ENCODE peak calls at places on chromosomes 4 and X, in six cellular contexts. One of them, this sample, is unnamed.

GRCh38 chrX:16464369-16464768 is 185.6 kb upstream of the S100G start:
- DNase-seq in HCT116: no peak
- DNase-seq in fibroblast of lung: no peak
- DNase-seq in K562: no peak
- DNase-seq in PC-3: no peak
- DNase-seq in mammary epithelial cell: no peak
- DNase-seq in this sample: no peak

GRCh38 chrX:49838374-49838773 is 9.3 kb downstream of the PAGE4 start:
- DNase-seq in HCT116: peak
- DNase-seq in fibroblast of lung: peak
- DNase-seq in K562: peak
- DNase-seq in PC-3: peak
- DNase-seq in mammary epithelial cell: peak
- DNase-seq in this sample: peak

GRCh38 chr4:154807042-154807630 is 26.1 kb downstream of the RBM46 start:
- DNase-seq in HCT116: peak
- DNase-seq in fibroblast of lung: peak
- DNase-seq in K562: peak
- DNase-seq in PC-3: peak
- DNase-seq in mammary epithelial cell: peak
- DNase-seq in this sample: peak

GRCh38 chr4:91497892-91498291 is 805.9 kb upstream of the GRID2 start:
- DNase-seq in HCT116: no peak
- DNase-seq in fibroblast of lung: no peak
- DNase-seq in K562: no peak
- DNase-seq in PC-3: no peak
- DNase-seq in mammary epithelial cell: no peak
- DNase-seq in this sample: no peak

GRCh38 chrX:75781618-75782017 is 3.4 kb downstream of the MAGEE2 start:
- DNase-seq in HCT116: no peak
- DNase-seq in fibroblast of lung: no peak
- DNase-seq in K562: no peak
- DNase-seq in PC-3: no peak
- DNase-seq in mammary epithelial cell: no peak
- DNase-seq in this sample: peak

GRCh38 chrX:105564536-105564935 is 257.8 kb upstream of the NRK start:
- DNase-seq in HCT116: no peak
- DNase-seq in fibroblast of lung: peak
- DNase-seq in K562: no peak
- DNase-seq in PC-3: peak
- DNase-seq in mammary epithelial cell: peak
- DNase-seq in this sample: no peak

GRCh38 chrX:72062890-72063289 is 68.8 kb downstream of the RTL5 start:
- DNase-seq in HCT116: no peak
- DNase-seq in fibroblast of lung: no peak
- DNase-seq in K562: no peak
- DNase-seq in PC-3: no peak
- DNase-seq in mammary epithelial cell: no peak
- DNase-seq in this sample: no peak

GRCh38 chr4:187565416-187565815 is 430.2 kb upstream of the ZFP42 start:
- DNase-seq in HCT116: no peak
- DNase-seq in fibroblast of lung: no peak
- DNase-seq in K562: no peak
- DNase-seq in PC-3: no peak
- DNase-seq in mammary epithelial cell: no peak
- DNase-seq in this sample: peak

GRCh38 chr4:19711871-19712270 is 539.8 kb upstream of the SLIT2 start:
- DNase-seq in HCT116: no peak
- DNase-seq in fibroblast of lung: peak
- DNase-seq in K562: no peak
- DNase-seq in PC-3: peak
- DNase-seq in mammary epithelial cell: peak
- DNase-seq in this sample: no peak

GRCh38 chr4:180635276-180635675 is 1607.9 kb upstream of the TENM3 start:
- DNase-seq in HCT116: no peak
- DNase-seq in fibroblast of lung: peak
- DNase-seq in K562: no peak
- DNase-seq in PC-3: no peak
- DNase-seq in mammary epithelial cell: peak
- DNase-seq in this sample: peak

GRCh38 chr4:134388351-134388750 is 186.8 kb upstream of the PABPC4L start:
- DNase-seq in HCT116: no peak
- DNase-seq in fibroblast of lung: no peak
- DNase-seq in K562: no peak
- DNase-seq in PC-3: no peak
- DNase-seq in mammary epithelial cell: no peak
- DNase-seq in this sample: peak

GRCh38 chr4:76213415-76214268 is at the start of gene SCARB2:
- DNase-seq in HCT116: peak
- DNase-seq in fibroblast of lung: peak
- DNase-seq in K562: peak
- DNase-seq in PC-3: peak
- DNase-seq in mammary epithelial cell: peak
- DNase-seq in this sample: peak

GRCh38 chrX:148517191-148517590 is 16.8 kb downstream of the AFF2 start:
- DNase-seq in HCT116: no peak
- DNase-seq in fibroblast of lung: peak
- DNase-seq in K562: no peak
- DNase-seq in PC-3: no peak
- DNase-seq in mammary epithelial cell: peak
- DNase-seq in this sample: no peak

GRCh38 chr4:90536408-90536807 is 409.2 kb downstream of the CCSER1 start:
- DNase-seq in HCT116: no peak
- DNase-seq in fibroblast of lung: no peak
- DNase-seq in K562: no peak
- DNase-seq in PC-3: no peak
- DNase-seq in mammary epithelial cell: no peak
- DNase-seq in this sample: no peak

GRCh38 chr4:114734581-114734980 is 136.0 kb downstream of the UGT8 start:
- DNase-seq in HCT116: no peak
- DNase-seq in fibroblast of lung: peak
- DNase-seq in K562: no peak
- DNase-seq in PC-3: no peak
- DNase-seq in mammary epithelial cell: no peak
- DNase-seq in this sample: no peak

GRCh38 chr4:92305148-92305877 is 1.5 kb downstream of the GRID2 start:
- DNase-seq in HCT116: peak
- DNase-seq in fibroblast of lung: peak
- DNase-seq in K562: no peak
- DNase-seq in PC-3: peak
- DNase-seq in mammary epithelial cell: peak
- DNase-seq in this sample: peak

GRCh38 chrX:13220916-13221315 is 98.9 kb downstream of the ATXN3L start:
- DNase-seq in HCT116: no peak
- DNase-seq in fibroblast of lung: peak
- DNase-seq in K562: no peak
- DNase-seq in PC-3: peak
- DNase-seq in mammary epithelial cell: peak
- DNase-seq in this sample: no peak

GRCh38 chr4:89308161-89308500 is 531 bp upstream of the GPRIN3 start:
- DNase-seq in HCT116: no peak
- DNase-seq in fibroblast of lung: peak
- DNase-seq in K562: no peak
- DNase-seq in PC-3: no peak
- DNase-seq in mammary epithelial cell: no peak
- DNase-seq in this sample: no peak
- TF ChIP-seq EZH2 in HCT116: no peak
- TF ChIP-seq EZH2 in fibroblast of lung: no peak
- TF ChIP-seq EZH2 in K562: no peak
- TF ChIP-seq EZH2 in PC-3: no peak
- TF ChIP-seq EZH2 in mammary epithelial cell: no peak
- TF ChIP-seq EZH2 in this sample: no peak

GRCh38 chrX:25013593-25014365 is 2.0 kb downstream of the ARX start:
- DNase-seq in HCT116: no peak
- DNase-seq in fibroblast of lung: no peak
- DNase-seq in K562: peak
- DNase-seq in PC-3: no peak
- DNase-seq in mammary epithelial cell: no peak
- DNase-seq in this sample: peak

GRCh38 chrX:25012433-25012735 is 3.4 kb downstream of the ARX start:
- DNase-seq in HCT116: no peak
- DNase-seq in fibroblast of lung: no peak
- DNase-seq in K562: no peak
- DNase-seq in PC-3: no peak
- DNase-seq in mammary epithelial cell: no peak
- DNase-seq in this sample: peak

GRCh38 chrX:25011589-25012432 is 4.0 kb downstream of the ARX start:
- DNase-seq in HCT116: no peak
- DNase-seq in fibroblast of lung: no peak
- DNase-seq in K562: no peak
- DNase-seq in PC-3: no peak
- DNase-seq in mammary epithelial cell: no peak
- DNase-seq in this sample: peak

GRCh38 chrX:25014366-25014838 is 1.4 kb downstream of the ARX start:
- DNase-seq in HCT116: no peak
- DNase-seq in fibroblast of lung: no peak
- DNase-seq in K562: no peak
- DNase-seq in PC-3: no peak
- DNase-seq in mammary epithelial cell: no peak
- DNase-seq in this sample: peak

GRCh38 chrX:25012793-25013592 is 2.8 kb downstream of the ARX start:
- DNase-seq in HCT116: no peak
- DNase-seq in fibroblast of lung: no peak
- DNase-seq in K562: peak
- DNase-seq in PC-3: no peak
- DNase-seq in mammary epithelial cell: no peak
- DNase-seq in this sample: peak
- TF ChIP-seq EZH2 in HCT116: no peak
- TF ChIP-seq EZH2 in fibroblast of lung: peak
- TF ChIP-seq EZH2 in K562: no peak
- TF ChIP-seq EZH2 in PC-3: no peak
- TF ChIP-seq EZH2 in mammary epithelial cell: peak
- TF ChIP-seq EZH2 in this sample: no peak

GRCh38 chr4:56656346-56656643 is 24.8 kb downstream of the HOPX start:
- DNase-seq in HCT116: no peak
- DNase-seq in fibroblast of lung: no peak
- DNase-seq in K562: no peak
- DNase-seq in PC-3: no peak
- DNase-seq in mammary epithelial cell: no peak
- DNase-seq in this sample: peak

GRCh38 chr4:56653461-56654237 is 27.4 kb downstream of the HOPX start:
- DNase-seq in HCT116: no peak
- DNase-seq in fibroblast of lung: peak
- DNase-seq in K562: no peak
- DNase-seq in PC-3: peak
- DNase-seq in mammary epithelial cell: no peak
- DNase-seq in this sample: no peak

GRCh38 chr4:56655627-56656345 is 25.3 kb downstream of the HOPX start:
- DNase-seq in HCT116: no peak
- DNase-seq in fibroblast of lung: no peak
- DNase-seq in K562: no peak
- DNase-seq in PC-3: no peak
- DNase-seq in mammary epithelial cell: no peak
- DNase-seq in this sample: peak

GRCh38 chr4:56654238-56654632 is 26.9 kb downstream of the HOPX start:
- DNase-seq in HCT116: no peak
- DNase-seq in fibroblast of lung: peak
- DNase-seq in K562: no peak
- DNase-seq in PC-3: peak
- DNase-seq in mammary epithelial cell: no peak
- DNase-seq in this sample: no peak

GRCh38 chr4:56655209-56655626 is 25.9 kb downstream of the HOPX start:
- DNase-seq in HCT116: no peak
- DNase-seq in fibroblast of lung: peak
- DNase-seq in K562: no peak
- DNase-seq in PC-3: peak
- DNase-seq in mammary epithelial cell: no peak
- DNase-seq in this sample: peak
- TF ChIP-seq EZH2 in HCT116: no peak
- TF ChIP-seq EZH2 in fibroblast of lung: no peak
- TF ChIP-seq EZH2 in K562: no peak
- TF ChIP-seq EZH2 in PC-3: no peak
- TF ChIP-seq EZH2 in mammary epithelial cell: peak
- TF ChIP-seq EZH2 in this sample: no peak

GRCh38 chr4:8860096-8860891 is 11.3 kb downstream of the HMX1 start:
- DNase-seq in HCT116: no peak
- DNase-seq in fibroblast of lung: no peak
- DNase-seq in K562: no peak
- DNase-seq in PC-3: no peak
- DNase-seq in mammary epithelial cell: peak
- DNase-seq in this sample: peak
- TF ChIP-seq EZH2 in HCT116: no peak
- TF ChIP-seq EZH2 in fibroblast of lung: peak
- TF ChIP-seq EZH2 in K562: no peak
- TF ChIP-seq EZH2 in PC-3: peak
- TF ChIP-seq EZH2 in mammary epithelial cell: peak
- TF ChIP-seq EZH2 in this sample: peak

GRCh38 chr4:41880840-41881831 is 54.1 kb upstream of the TMEM33 start:
- DNase-seq in HCT116: no peak
- DNase-seq in fibroblast of lung: no peak
- DNase-seq in K562: no peak
- DNase-seq in PC-3: no peak
- DNase-seq in mammary epithelial cell: no peak
- DNase-seq in this sample: peak

GRCh38 chr4:41880022-41880837 is 55.0 kb upstream of the TMEM33 start:
- DNase-seq in HCT116: no peak
- DNase-seq in fibroblast of lung: no peak
- DNase-seq in K562: no peak
- DNase-seq in PC-3: no peak
- DNase-seq in mammary epithelial cell: no peak
- DNase-seq in this sample: peak

GRCh38 chr4:41882622-41883347 is 52.4 kb upstream of the TMEM33 start:
- DNase-seq in HCT116: no peak
- DNase-seq in fibroblast of lung: peak
- DNase-seq in K562: peak
- DNase-seq in PC-3: peak
- DNase-seq in mammary epithelial cell: peak
- DNase-seq in this sample: peak

GRCh38 chr4:41883988-41884737 is 51.1 kb upstream of the TMEM33 start:
- DNase-seq in HCT116: no peak
- DNase-seq in fibroblast of lung: no peak
- DNase-seq in K562: no peak
- DNase-seq in PC-3: peak
- DNase-seq in mammary epithelial cell: no peak
- DNase-seq in this sample: no peak

DNA sequence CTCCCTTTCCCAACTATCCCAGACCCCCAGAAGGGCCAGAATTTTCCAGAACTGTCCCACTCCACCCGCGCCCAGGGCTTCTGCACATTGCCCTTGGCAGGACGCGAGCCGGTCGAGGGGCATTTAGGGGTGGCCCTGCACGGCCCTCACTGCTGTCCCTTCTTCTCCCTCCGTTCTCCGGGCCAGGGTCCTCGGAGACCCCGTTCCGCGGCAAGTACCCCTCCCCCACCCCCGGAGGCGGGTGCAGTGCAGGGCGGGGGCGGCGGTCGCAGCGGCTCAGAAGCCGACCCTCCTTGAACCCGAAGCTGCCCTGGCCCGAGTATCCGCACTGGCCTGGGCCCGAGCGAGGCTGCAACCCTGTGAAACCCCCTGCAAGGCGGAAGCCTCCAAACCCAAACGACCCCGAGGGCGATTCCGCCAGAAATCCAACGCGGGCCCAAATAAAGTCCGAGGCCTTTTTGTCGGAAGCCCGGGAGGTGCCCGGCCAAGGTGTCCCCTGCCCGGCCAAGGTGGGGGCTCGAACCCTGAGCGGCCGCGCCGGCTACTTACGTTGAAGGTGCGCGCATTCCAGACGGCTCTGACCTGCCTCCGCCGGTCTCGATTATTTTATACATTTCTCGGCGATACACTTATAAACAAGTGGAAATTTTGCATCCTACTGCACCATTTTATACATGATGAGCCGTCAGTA is 53.2 kb upstream of the TMEM33 start:
- DNase-seq in HCT116: no peak
- DNase-seq in fibroblast of lung: no peak
- DNase-seq in K562: no peak
- DNase-seq in PC-3: no peak
- DNase-seq in mammary epithelial cell: no peak
- DNase-seq in this sample: peak
- TF ChIP-seq EZH2 in HCT116: no peak
- TF ChIP-seq EZH2 in fibroblast of lung: peak
- TF ChIP-seq EZH2 in K562: no peak
- TF ChIP-seq EZH2 in PC-3: no peak
- TF ChIP-seq EZH2 in mammary epithelial cell: peak
- TF ChIP-seq EZH2 in this sample: peak